ENCODE peak calls at places on chromosomes 16 and 17, in five cellular contexts. One of them, this sample, is unnamed.
A peak's percentile ranks its signal among the peaks of the same experiment; 100 is the strongest.

GRCh38 chr16:50616883-50617629 is 64.1 kb downstream of the SNX20 start:
- ATAC-seq in activated naive CD4-positive, alpha-beta T cell treated with anti-CD3 and anti-CD28 coated beads, Interleukin-2, amount 50 U/mL, for 72 hours: peak; percentile 44
- ATAC-seq in T-cell: peak; percentile 32
- ATAC-seq in central memory CD8-positive, alpha-beta T cell: no peak
- ATAC-seq in CD4-positive, alpha-beta T cell: peak; percentile 68
- ATAC-seq in this sample: no peak

GRCh38 chr16:54547052-54547451 is 260.5 kb upstream of the IRX3 start:
- ATAC-seq in activated naive CD4-positive, alpha-beta T cell treated with anti-CD3 and anti-CD28 coated beads, Interleukin-2, amount 50 U/mL, for 72 hours: no peak
- ATAC-seq in T-cell: no peak
- ATAC-seq in central memory CD8-positive, alpha-beta T cell: no peak
- ATAC-seq in CD4-positive, alpha-beta T cell: no peak
- ATAC-seq in this sample: no peak

GRCh38 chr16:53625221-53625620 is 78.4 kb downstream of the RPGRIP1L start:
- ATAC-seq in activated naive CD4-positive, alpha-beta T cell treated with anti-CD3 and anti-CD28 coated beads, Interleukin-2, amount 50 U/mL, for 72 hours: no peak
- ATAC-seq in T-cell: no peak
- ATAC-seq in central memory CD8-positive, alpha-beta T cell: no peak
- ATAC-seq in CD4-positive, alpha-beta T cell: no peak
- ATAC-seq in this sample: no peak

GRCh38 chr17:58330997-58331814 is 2.6 kb upstream of the TSPOAP1 start:
- ATAC-seq in activated naive CD4-positive, alpha-beta T cell treated with anti-CD3 and anti-CD28 coated beads, Interleukin-2, amount 50 U/mL, for 72 hours: no peak
- ATAC-seq in T-cell: peak; percentile 29
- ATAC-seq in central memory CD8-positive, alpha-beta T cell: peak; percentile 10
- ATAC-seq in CD4-positive, alpha-beta T cell: peak; percentile 18
- ATAC-seq in this sample: no peak

GRCh38 chr16:85638695-85639409 is 25.7 kb downstream of the GSE1 start:
- ATAC-seq in activated naive CD4-positive, alpha-beta T cell treated with anti-CD3 and anti-CD28 coated beads, Interleukin-2, amount 50 U/mL, for 72 hours: no peak
- ATAC-seq in T-cell: no peak
- ATAC-seq in central memory CD8-positive, alpha-beta T cell: no peak
- ATAC-seq in CD4-positive, alpha-beta T cell: no peak
- ATAC-seq in this sample: no peak

GRCh38 chr16:74296120-74296464 is 522 bp upstream of the PSMD7 start:
- ATAC-seq in activated naive CD4-positive, alpha-beta T cell treated with anti-CD3 and anti-CD28 coated beads, Interleukin-2, amount 50 U/mL, for 72 hours: peak; percentile 4
- ATAC-seq in T-cell: peak; percentile 8
- ATAC-seq in central memory CD8-positive, alpha-beta T cell: peak; percentile 21
- ATAC-seq in CD4-positive, alpha-beta T cell: peak; percentile 18
- ATAC-seq in this sample: peak; percentile 1

GRCh38 chr16:69225136-69225535 is 38.2 kb downstream of the SNTB2 start:
- ATAC-seq in activated naive CD4-positive, alpha-beta T cell treated with anti-CD3 and anti-CD28 coated beads, Interleukin-2, amount 50 U/mL, for 72 hours: no peak
- ATAC-seq in T-cell: no peak
- ATAC-seq in central memory CD8-positive, alpha-beta T cell: no peak
- ATAC-seq in CD4-positive, alpha-beta T cell: no peak
- ATAC-seq in this sample: peak; percentile 62

GRCh38 chr17:38982858-38983746 is 15.9 kb upstream of the FBXO47 start:
- ATAC-seq in activated naive CD4-positive, alpha-beta T cell treated with anti-CD3 and anti-CD28 coated beads, Interleukin-2, amount 50 U/mL, for 72 hours: peak; percentile 63
- ATAC-seq in T-cell: peak; percentile 48
- ATAC-seq in central memory CD8-positive, alpha-beta T cell: no peak
- ATAC-seq in CD4-positive, alpha-beta T cell: peak; percentile 83
- ATAC-seq in this sample: peak; percentile 76

GRCh38 chr17:34254651-34255380 is at the start of gene CCL2:
- ATAC-seq in activated naive CD4-positive, alpha-beta T cell treated with anti-CD3 and anti-CD28 coated beads, Interleukin-2, amount 50 U/mL, for 72 hours: no peak
- ATAC-seq in T-cell: no peak
- ATAC-seq in central memory CD8-positive, alpha-beta T cell: no peak
- ATAC-seq in CD4-positive, alpha-beta T cell: no peak
- ATAC-seq in this sample: peak; percentile 40

GRCh38 chr16:426115-426905 is 861 bp downstream of the RAB11FIP3 start:
- ATAC-seq in activated naive CD4-positive, alpha-beta T cell treated with anti-CD3 and anti-CD28 coated beads, Interleukin-2, amount 50 U/mL, for 72 hours: peak; percentile 4
- ATAC-seq in T-cell: no peak
- ATAC-seq in central memory CD8-positive, alpha-beta T cell: peak; percentile 4
- ATAC-seq in CD4-positive, alpha-beta T cell: no peak
- ATAC-seq in this sample: peak; percentile 5

GRCh38 chr17:19017401-19017800 is 12.8 kb upstream of the FAM83G start:
- ATAC-seq in activated naive CD4-positive, alpha-beta T cell treated with anti-CD3 and anti-CD28 coated beads, Interleukin-2, amount 50 U/mL, for 72 hours: no peak
- ATAC-seq in T-cell: no peak
- ATAC-seq in central memory CD8-positive, alpha-beta T cell: no peak
- ATAC-seq in CD4-positive, alpha-beta T cell: no peak
- ATAC-seq in this sample: no peak

GRCh38 chr17:4120332-4120731 is 22.5 kb downstream of the ZZEF1 start:
- ATAC-seq in activated naive CD4-positive, alpha-beta T cell treated with anti-CD3 and anti-CD28 coated beads, Interleukin-2, amount 50 U/mL, for 72 hours: no peak
- ATAC-seq in T-cell: no peak
- ATAC-seq in central memory CD8-positive, alpha-beta T cell: no peak
- ATAC-seq in CD4-positive, alpha-beta T cell: no peak
- ATAC-seq in this sample: no peak

GRCh38 chr16:4574919-4575705 is 19.0 kb downstream of the C16orf96 start:
- ATAC-seq in activated naive CD4-positive, alpha-beta T cell treated with anti-CD3 and anti-CD28 coated beads, Interleukin-2, amount 50 U/mL, for 72 hours: no peak
- ATAC-seq in T-cell: no peak
- ATAC-seq in central memory CD8-positive, alpha-beta T cell: no peak
- ATAC-seq in CD4-positive, alpha-beta T cell: no peak
- ATAC-seq in this sample: no peak

GRCh38 chr17:48155889-48156670 is 48.5 kb downstream of the SNX11 start:
- ATAC-seq in activated naive CD4-positive, alpha-beta T cell treated with anti-CD3 and anti-CD28 coated beads, Interleukin-2, amount 50 U/mL, for 72 hours: no peak
- ATAC-seq in T-cell: no peak
- ATAC-seq in central memory CD8-positive, alpha-beta T cell: no peak
- ATAC-seq in CD4-positive, alpha-beta T cell: no peak
- ATAC-seq in this sample: no peak

GRCh38 chr16:1090620-1091587 is 5.1 kb downstream of the C1QTNF8 start:
- ATAC-seq in activated naive CD4-positive, alpha-beta T cell treated with anti-CD3 and anti-CD28 coated beads, Interleukin-2, amount 50 U/mL, for 72 hours: no peak
- ATAC-seq in T-cell: no peak
- ATAC-seq in central memory CD8-positive, alpha-beta T cell: no peak
- ATAC-seq in CD4-positive, alpha-beta T cell: no peak
- ATAC-seq in this sample: no peak

This sample was measured in gastroesophageal sphincter.